ENCODE peak calls at places on chromosomes 7 and 10, in ten cellular contexts. L is tibial artery; Q is fibroblast of mammary gland; B is GM23248; G is AG09309; O is fibroblast of lung; R is CD8-positive, alpha-beta memory T cell; I is heart right ventricle; A is prostate gland; S is cardiac muscle cell. V is an unnamed sample.

GRCh38 chr10:16386855-16387254 is 50.0 kb upstream of the PTER start:
- DNase-seq in G (no peak), A (no peak), R (no peak), I (no peak), O (no peak), L (no peak), Q (no peak), S (no peak), B (no peak), V (no peak)

GRCh38 chr7:98630149-98630548 is 13.1 kb downstream of the NPTX2 start:
- DNase-seq in O (no peak), S (no peak), A (no peak), B (no peak), I (no peak), L (no peak), G (no peak), R (no peak), Q (no peak), V (no peak)

GRCh38 chr7:102289051-102289450 is 2.4 kb downstream of the SH2B2 start:
- DNase-seq in B (no peak), L (no peak), O (no peak), A (no peak), G (no peak), I (no peak), S (no peak), R (no peak), Q (no peak), V (no peak)

GRCh38 chr7:35720849-35721248 is 25.9 kb upstream of the HERPUD2 start:
- DNase-seq in I (no peak), L (no peak), Q (no peak), A (no peak), B (no peak), O (no peak), S (no peak), R (no peak), G (no peak), V (no peak)

GRCh38 chr7:84729284-84729683 is 457.6 kb downstream of the SEMA3D start:
- DNase-seq in B (peak; percentile 62), A (no peak), L (no peak), S (peak; percentile 62), Q (no peak), I (no peak), R (no peak), O (peak; percentile 94), G (peak; percentile 46), V (no peak)

GRCh38 chr7:87570178-87570577 is 30.5 kb downstream of the ABCB1 start:
- DNase-seq in A (no peak), S (peak; percentile 3), G (peak; percentile 4), B (peak; percentile 78), Q (peak; percentile 73), L (no peak), R (no peak), O (peak; percentile 95), I (no peak), V (no peak)

GRCh38 chr10:79322616-79323566 is 24.4 kb upstream of the PPIF start:
- DNase-seq in S (peak; percentile 87), A (peak; percentile 76), O (peak; percentile 90), L (peak; percentile 76), R (peak; percentile 64), B (peak; percentile 90), G (peak; percentile 78), Q (peak; percentile 83), I (no peak), V (peak; percentile 71)

GRCh38 chr7:867001-867405 is 9.4 kb upstream of the GET4 start:
- DNase-seq in R (no peak), O (peak; percentile 62), I (peak; percentile 62), S (no peak), A (peak; percentile 82), L (peak; percentile 98), B (peak; percentile 91), Q (peak; percentile 95), G (no peak), V (peak; percentile 93)

GRCh38 chr10:112953760-112954159 is 3.7 kb downstream of the TCF7L2 start:
- DNase-seq in I (no peak), B (peak; percentile 69), A (no peak), O (peak; percentile 72), S (peak; percentile 63), L (peak; percentile 25), Q (peak; percentile 77), R (no peak), G (no peak), V (no peak)

GRCh38 chr10:112954974-112955735 is 5.1 kb downstream of the TCF7L2 start:
- DNase-seq in B (no peak), L (peak; percentile 19), A (no peak), R (no peak), O (no peak), I (no peak), G (no peak), Q (no peak), S (no peak), V (no peak)

GRCh38 chr10:112951349-112952281 is 1.6 kb downstream of the TCF7L2 start:
- DNase-seq in B (peak; percentile 86), S (peak; percentile 86), A (peak; percentile 46), O (peak; percentile 85), G (no peak), I (peak; percentile 63), Q (peak; percentile 80), R (peak; percentile 45), L (peak; percentile 86), V (peak; percentile 89)

GRCh38 chr10:112952282-112952991 is 2.4 kb downstream of the TCF7L2 start:
- DNase-seq in G (no peak), Q (no peak), O (peak; percentile 51), B (peak; percentile 66), S (peak; percentile 57), R (no peak), A (no peak), I (peak; percentile 26), L (peak; percentile 68), V (no peak)

DNA sequence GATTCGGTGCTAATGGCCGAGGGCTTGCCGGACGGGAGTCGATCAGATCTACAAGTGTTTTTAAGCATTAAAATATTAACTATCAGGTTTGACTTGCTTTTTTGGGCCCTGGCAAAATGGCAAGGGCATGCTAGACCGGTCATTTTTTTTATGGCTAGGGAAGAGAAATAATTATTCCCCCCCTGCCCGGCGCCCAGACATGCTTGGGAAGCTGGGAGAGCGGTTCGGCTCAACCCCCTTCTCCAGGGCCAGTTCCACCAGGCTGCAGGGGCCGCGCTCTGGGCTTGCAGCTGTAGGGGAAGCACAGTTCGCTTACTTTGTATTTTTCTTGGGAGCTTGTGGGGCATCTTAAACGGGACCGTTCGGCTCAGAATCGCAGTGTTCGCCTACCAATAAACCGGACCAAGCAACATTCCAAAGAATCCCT is 3.0 kb downstream of the TCF7L2 start:
- DNase-seq in Q (no peak), B (peak; percentile 60), R (no peak), S (peak; percentile 53), I (peak; percentile 45), O (peak; percentile 48), G (no peak), L (peak; percentile 73), A (peak; percentile 41), V (peak; percentile 64)
- H3K4me3 ChIP-seq in Q (peak overlapping the region; percentile 84), B (peak overlapping the region; percentile 88), R (no peak overlapping the region), S (peak overlapping the region; percentile 97), I (peak overlapping the region; percentile 71), O (peak overlapping the region; percentile 96), G (peak overlapping the region; percentile 84), L (peak overlapping the region; percentile 85), A (peak overlapping the region; percentile 78), V (peak overlapping the region; percentile 75)

GRCh38 chr10:59623100-59623822 is 86.4 kb downstream of the SLC16A9 start:
- DNase-seq in B (no peak), A (no peak), I (no peak), L (no peak), R (no peak), G (no peak), S (no peak), Q (no peak), O (no peak), V (no peak)
- H3K4me3 ChIP-seq in B (no peak overlapping the region), A (no peak overlapping the region), I (no peak overlapping the region), L (no peak overlapping the region), R (no peak overlapping the region), G (no peak overlapping the region), S (no peak overlapping the region), Q (no peak overlapping the region), O (no peak overlapping the region), V (no peak overlapping the region)

GRCh38 chr10:91883549-91884542 is 25.4 kb downstream of the FGFBP3 start:
- DNase-seq in G (no peak), S (peak; percentile 82), I (no peak), A (peak; percentile 59), Q (peak; percentile 64), R (no peak), B (peak; percentile 75), O (peak; percentile 80), L (peak; percentile 82), V (peak; percentile 59)

GRCh38 chr10:91887900-91888225 is 21.4 kb downstream of the FGFBP3 start:
- DNase-seq in G (no peak), A (no peak), B (no peak), I (no peak), R (no peak), Q (no peak), L (no peak), O (no peak), S (no peak), V (no peak)

GRCh38 chr10:91891285-91892001 is 17.8 kb downstream of the FGFBP3 start:
- DNase-seq in R (no peak), B (peak; percentile 55), O (peak; percentile 34), G (no peak), I (no peak), L (no peak), Q (peak; percentile 96), S (peak; percentile 75), A (no peak), V (no peak)

GRCh38 chr10:91885362-91886079 is 23.8 kb downstream of the FGFBP3 start:
- DNase-seq in Q (no peak), L (no peak), I (no peak), R (no peak), G (no peak), S (no peak), B (no peak), A (no peak), O (no peak), V (no peak)

DNA sequence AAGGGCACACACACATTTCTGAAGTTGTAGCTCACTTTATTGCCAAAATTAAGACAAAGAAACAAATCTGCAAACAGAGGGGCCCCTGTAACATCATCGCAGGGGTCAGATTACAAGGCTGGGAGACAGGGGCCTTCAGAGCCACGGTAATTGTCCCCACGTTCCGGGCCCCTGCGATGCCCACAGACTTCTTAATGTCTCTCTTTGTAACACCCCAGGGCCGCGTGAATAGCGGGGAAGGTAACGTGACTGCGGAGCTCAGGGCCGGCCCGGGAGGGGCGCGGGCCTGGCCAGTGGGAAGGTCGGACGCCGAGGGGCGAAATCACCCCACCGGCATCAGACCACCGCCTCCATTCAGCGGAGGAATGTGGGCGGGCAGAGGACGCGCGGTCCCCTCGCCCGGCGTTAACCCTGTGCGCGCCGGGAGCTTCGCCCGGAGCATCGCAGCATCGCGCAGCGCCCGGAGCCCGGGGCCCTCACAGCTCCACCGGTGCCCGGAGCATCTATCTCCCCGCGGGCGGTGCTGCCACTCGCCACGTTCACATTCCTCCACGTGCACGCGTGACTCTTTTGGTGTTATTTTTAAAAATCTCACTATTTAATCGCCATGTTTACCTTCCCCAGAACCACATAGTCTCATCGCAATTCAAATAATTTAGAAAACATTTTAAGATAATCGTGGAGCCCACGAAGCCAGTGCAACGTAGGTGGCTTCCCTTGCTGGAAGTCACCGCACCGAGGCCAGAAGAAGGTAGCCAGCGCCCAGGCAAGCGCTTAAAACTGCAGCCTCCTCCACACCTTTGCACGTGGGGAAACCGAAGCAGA is 22.0 kb downstream of the FGFBP3 start:
- DNase-seq in L (no peak), G (no peak), B (peak; percentile 57), I (no peak), R (no peak), S (peak; percentile 72), O (peak; percentile 68), Q (peak; percentile 39), A (no peak), V (peak; percentile 80)
- H3K4me3 ChIP-seq in L (peak overlapping the region; percentile 60), G (peak overlapping the region; percentile 51), B (peak overlapping the region; percentile 78), I (peak overlapping the region; percentile 75), R (peak overlapping the region; percentile 63), S (peak overlapping the region; percentile 29), O (peak overlapping the region; percentile 63), Q (peak overlapping the region; percentile 48), A (peak overlapping the region; percentile 18), V (peak overlapping the region; percentile 18)

GRCh38 chr7:95609277-95609971 is 13.1 kb upstream of the PDK4 start:
- DNase-seq in L (no peak), A (peak; percentile 69), I (no peak), B (peak; percentile 65), S (peak; percentile 85), R (no peak), Q (peak; percentile 71), O (peak; percentile 27), G (no peak), V (peak; percentile 54)
- H3K4me3 ChIP-seq in L (no peak overlapping the region), A (no peak overlapping the region), I (peak overlapping the region; percentile 41), B (peak overlapping the region; percentile 52), S (no peak overlapping the region), R (no peak overlapping the region), Q (no peak overlapping the region), O (no peak overlapping the region), G (no peak overlapping the region), V (no peak overlapping the region)

V was measured in aorta.